ENCODE peak calls at places on chromosomes 6 and 20, in six cellular contexts. One of them, this sample, is unnamed.
A peak's percentile ranks its signal among the peaks of the same experiment; 100 is the strongest.

GRCh38 chr6:75396005-75396800 is 97.4 kb downstream of the FILIP1 start:
- DNase-seq in neural progenitor cell: no peak
- DNase-seq in H9: no peak
- DNase-seq in CD4-positive, CD25-positive, alpha-beta regulatory T cell: no peak
- DNase-seq in body of pancreas: no peak
- DNase-seq in heart left ventricle: no peak
- DNase-seq in this sample: no peak

GRCh38 chr20:49948178-49948577 is 12.0 kb downstream of the RNF114 start:
- DNase-seq in heart left ventricle: no peak
- DNase-seq in CD4-positive, CD25-positive, alpha-beta regulatory T cell: no peak
- DNase-seq in neural progenitor cell: no peak
- DNase-seq in body of pancreas: no peak
- DNase-seq in H9: no peak
- DNase-seq in this sample: no peak

GRCh38 chr6:6712979-6713514 is 124.5 kb downstream of the LY86 start:
- DNase-seq in body of pancreas: no peak
- DNase-seq in H9: no peak
- DNase-seq in CD4-positive, CD25-positive, alpha-beta regulatory T cell: no peak
- DNase-seq in heart left ventricle: no peak
- DNase-seq in neural progenitor cell: no peak
- DNase-seq in this sample: no peak

GRCh38 chr6:31729515-31729978 is 448 bp upstream of the DDAH2 start:
- DNase-seq in body of pancreas: peak; percentile 87
- DNase-seq in neural progenitor cell: peak; percentile 97
- DNase-seq in CD4-positive, CD25-positive, alpha-beta regulatory T cell: peak; percentile 75
- DNase-seq in heart left ventricle: peak; percentile 93
- DNase-seq in H9: peak; percentile 95
- DNase-seq in this sample: peak; percentile 80

GRCh38 chr6:92231220-92231701 is 1188.1 kb downstream of the EPHA7 start:
- DNase-seq in H9: no peak
- DNase-seq in body of pancreas: no peak
- DNase-seq in CD4-positive, CD25-positive, alpha-beta regulatory T cell: no peak
- DNase-seq in heart left ventricle: no peak
- DNase-seq in neural progenitor cell: peak; percentile 36
- DNase-seq in this sample: peak; percentile 21

GRCh38 chr20:43416591-43417228 is 41.0 kb upstream of the SRSF6 start:
- DNase-seq in H9: no peak
- DNase-seq in CD4-positive, CD25-positive, alpha-beta regulatory T cell: no peak
- DNase-seq in heart left ventricle: no peak
- DNase-seq in neural progenitor cell: no peak
- DNase-seq in body of pancreas: no peak
- DNase-seq in this sample: no peak

GRCh38 chr6:16334671-16335070 is 96.3 kb downstream of the GMPR start:
- DNase-seq in H9: no peak
- DNase-seq in neural progenitor cell: no peak
- DNase-seq in CD4-positive, CD25-positive, alpha-beta regulatory T cell: no peak
- DNase-seq in heart left ventricle: peak; percentile 68
- DNase-seq in body of pancreas: peak; percentile 28
- DNase-seq in this sample: peak; percentile 79

GRCh38 chr20:39645130-39645529 is 683.0 kb downstream of the DHX35 start:
- DNase-seq in body of pancreas: no peak
- DNase-seq in neural progenitor cell: peak; percentile 40
- DNase-seq in heart left ventricle: peak; percentile 37
- DNase-seq in H9: no peak
- DNase-seq in CD4-positive, CD25-positive, alpha-beta regulatory T cell: no peak
- DNase-seq in this sample: no peak

GRCh38 chr6:2798586-2799134 is 33.5 kb downstream of the WRNIP1 start:
- DNase-seq in H9: no peak
- DNase-seq in body of pancreas: no peak
- DNase-seq in neural progenitor cell: peak; percentile 33
- DNase-seq in heart left ventricle: no peak
- DNase-seq in CD4-positive, CD25-positive, alpha-beta regulatory T cell: no peak
- DNase-seq in this sample: no peak

GRCh38 chr6:51514396-51515051 is 572.9 kb downstream of the PKHD1 start:
- DNase-seq in neural progenitor cell: peak; percentile 24
- DNase-seq in body of pancreas: peak; percentile 4
- DNase-seq in CD4-positive, CD25-positive, alpha-beta regulatory T cell: no peak
- DNase-seq in H9: no peak
- DNase-seq in heart left ventricle: no peak
- DNase-seq in this sample: peak; percentile 98

GRCh38 chr6:63263456-63263855 is 52.2 kb downstream of the FKBP1C start:
- DNase-seq in neural progenitor cell: no peak
- DNase-seq in H9: no peak
- DNase-seq in body of pancreas: no peak
- DNase-seq in CD4-positive, CD25-positive, alpha-beta regulatory T cell: no peak
- DNase-seq in heart left ventricle: no peak
- DNase-seq in this sample: no peak

DNA sequence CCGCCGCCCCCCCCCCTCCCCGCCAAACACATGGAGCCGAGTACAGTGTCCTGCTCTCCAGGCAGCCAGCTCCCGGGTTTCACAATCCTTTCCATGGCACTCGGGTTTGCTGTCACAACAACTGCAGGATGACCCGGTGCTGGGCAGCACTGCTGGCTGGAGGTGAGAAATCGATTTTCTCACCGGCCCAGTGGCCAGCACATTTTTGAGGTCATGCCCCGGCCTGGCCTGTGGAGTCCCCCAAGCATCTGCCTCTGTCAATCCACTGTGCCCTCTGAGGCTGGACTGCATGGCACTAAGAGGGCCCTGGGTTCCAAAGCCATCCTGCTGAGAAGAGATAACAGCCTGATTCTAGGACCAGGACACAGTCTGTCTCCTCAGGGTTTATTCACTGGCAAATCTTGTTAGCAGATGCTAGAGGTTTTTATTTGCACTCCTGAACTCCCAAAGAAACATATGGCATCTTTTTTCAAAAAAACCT is 129.5 kb downstream of the NFATC2 start:
- DNase-seq in CD4-positive, CD25-positive, alpha-beta regulatory T cell: no peak
- DNase-seq in neural progenitor cell: no peak
- DNase-seq in heart left ventricle: no peak
- DNase-seq in H9: no peak
- DNase-seq in body of pancreas: no peak
- DNase-seq in this sample: no peak
- H3K27ac ChIP-seq in CD4-positive, CD25-positive, alpha-beta regulatory T cell: peak overlapping the region; percentile 60
- H3K27ac ChIP-seq in neural progenitor cell: no peak overlapping the region
- H3K27ac ChIP-seq in heart left ventricle: no peak overlapping the region
- H3K27ac ChIP-seq in H9: no peak overlapping the region
- H3K27ac ChIP-seq in body of pancreas: no peak overlapping the region
- H3K27ac ChIP-seq in this sample: no peak overlapping the region

DNA sequence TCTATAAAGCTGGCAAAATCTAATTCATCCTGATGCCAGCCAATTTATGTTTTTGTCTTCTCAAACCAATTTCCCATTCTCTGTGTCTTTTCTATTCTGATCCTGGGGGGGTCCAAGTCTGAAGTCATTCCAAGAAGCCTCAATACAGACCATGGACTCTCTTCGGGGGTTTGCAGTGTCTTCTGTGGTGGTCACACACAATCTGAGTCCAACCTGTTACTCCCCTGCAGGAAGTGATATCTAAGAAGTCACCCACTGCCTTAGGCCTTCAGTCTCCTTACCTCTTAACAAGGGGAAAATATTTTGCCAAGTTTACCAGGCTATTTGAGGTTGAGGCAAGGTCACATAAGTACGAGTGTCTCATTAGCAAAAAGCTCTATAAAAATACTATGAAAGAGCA is 1.9 kb downstream of the TRIM26 start:
- DNase-seq in H9: no peak
- DNase-seq in heart left ventricle: no peak
- DNase-seq in CD4-positive, CD25-positive, alpha-beta regulatory T cell: no peak
- DNase-seq in body of pancreas: no peak
- DNase-seq in neural progenitor cell: no peak
- DNase-seq in this sample: no peak
- H3K4me1 ChIP-seq in H9: peaks cover 19% of the 10 kb centered on the region
- H3K4me1 ChIP-seq in heart left ventricle: peaks cover 31% of the 10 kb centered on the region
- H3K4me1 ChIP-seq in CD4-positive, CD25-positive, alpha-beta regulatory T cell: peaks cover 54% of the 10 kb centered on the region
- H3K4me1 ChIP-seq in body of pancreas: peaks cover 63% of the 10 kb centered on the region
- H3K4me1 ChIP-seq in neural progenitor cell: peaks cover 38% of the 10 kb centered on the region
- H3K4me1 ChIP-seq in this sample: peaks cover 20% of the 10 kb centered on the region

GRCh38 chr6:96227135-96227534 is 211.4 kb downstream of the FUT9 start:
- DNase-seq in heart left ventricle: no peak
- DNase-seq in neural progenitor cell: no peak
- DNase-seq in body of pancreas: no peak
- DNase-seq in H9: no peak
- DNase-seq in CD4-positive, CD25-positive, alpha-beta regulatory T cell: no peak
- DNase-seq in this sample: no peak

DNA sequence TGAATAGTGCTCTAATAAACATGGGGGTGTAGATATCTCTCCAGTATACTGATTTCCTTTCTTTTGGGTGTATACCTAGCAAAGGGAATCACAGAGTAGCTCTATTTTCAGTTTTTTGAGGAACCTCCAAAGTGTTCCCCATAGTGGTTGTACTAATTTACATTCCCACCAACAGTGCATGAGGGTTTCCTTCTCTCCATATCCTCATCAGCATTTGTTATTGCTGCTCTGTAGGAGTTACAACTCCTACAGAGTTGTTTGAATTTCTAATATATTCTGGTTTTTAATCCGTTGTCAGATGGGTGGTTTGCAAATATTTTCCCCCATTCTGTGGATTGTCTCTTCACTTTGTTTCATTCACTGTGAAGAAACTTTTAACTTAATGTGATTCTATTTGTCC is 207.9 kb downstream of the FUT9 start:
- DNase-seq in heart left ventricle: no peak
- DNase-seq in H9: no peak
- DNase-seq in body of pancreas: no peak
- DNase-seq in neural progenitor cell: no peak
- DNase-seq in CD4-positive, CD25-positive, alpha-beta regulatory T cell: no peak
- DNase-seq in this sample: no peak
- H3K27ac ChIP-seq in heart left ventricle: no peak overlapping the region
- H3K27ac ChIP-seq in H9: no peak overlapping the region
- H3K27ac ChIP-seq in body of pancreas: no peak overlapping the region
- H3K27ac ChIP-seq in neural progenitor cell: no peak overlapping the region
- H3K27ac ChIP-seq in CD4-positive, CD25-positive, alpha-beta regulatory T cell: no peak overlapping the region
- H3K27ac ChIP-seq in this sample: no peak overlapping the region

DNA sequence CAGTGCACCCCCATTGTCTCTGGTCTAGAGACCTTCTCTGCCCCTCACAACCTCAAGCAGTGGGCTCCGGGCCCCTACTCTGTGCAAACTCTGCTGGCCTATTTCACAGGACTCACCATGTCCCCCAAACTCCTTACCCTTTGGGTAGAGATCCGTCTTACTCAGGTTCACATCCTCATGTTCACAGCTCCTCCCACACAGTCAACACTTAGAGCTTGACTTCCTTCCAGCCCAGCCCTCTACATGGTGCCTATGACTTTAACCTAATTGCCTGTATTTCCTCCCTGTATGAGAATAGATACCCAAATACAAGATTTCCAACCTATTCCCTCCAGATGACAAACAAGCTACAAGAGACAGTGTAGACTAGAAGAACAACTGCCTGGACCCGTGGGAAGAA is 528.6 kb upstream of the JARID2 start:
- DNase-seq in CD4-positive, CD25-positive, alpha-beta regulatory T cell: no peak
- DNase-seq in body of pancreas: no peak
- DNase-seq in heart left ventricle: no peak
- DNase-seq in neural progenitor cell: no peak
- DNase-seq in H9: no peak
- DNase-seq in this sample: no peak
- H3K4me1 ChIP-seq in CD4-positive, CD25-positive, alpha-beta regulatory T cell: no peaks in the 10 kb centered on the region
- H3K4me1 ChIP-seq in body of pancreas: no peaks in the 10 kb centered on the region
- H3K4me1 ChIP-seq in heart left ventricle: peaks cover 21% of the 10 kb centered on the region
- H3K4me1 ChIP-seq in neural progenitor cell: no peaks in the 10 kb centered on the region
- H3K4me1 ChIP-seq in H9: peaks cover 3% of the 10 kb centered on the region
- H3K4me1 ChIP-seq in this sample: peaks cover 25% of the 10 kb centered on the region

GRCh38 chr6:125924169-125924568 is 32.4 kb upstream of the HINT3 start:
- DNase-seq in neural progenitor cell: no peak
- DNase-seq in heart left ventricle: no peak
- DNase-seq in CD4-positive, CD25-positive, alpha-beta regulatory T cell: no peak
- DNase-seq in H9: no peak
- DNase-seq in body of pancreas: no peak
- DNase-seq in this sample: peak; percentile 45

GRCh38 chr6:125923371-125923877 is 33.1 kb upstream of the HINT3 start:
- DNase-seq in body of pancreas: no peak
- DNase-seq in neural progenitor cell: no peak
- DNase-seq in H9: no peak
- DNase-seq in heart left ventricle: no peak
- DNase-seq in CD4-positive, CD25-positive, alpha-beta regulatory T cell: no peak
- DNase-seq in this sample: no peak

GRCh38 chr6:125926711-125927110 is 29.9 kb upstream of the HINT3 start:
- DNase-seq in neural progenitor cell: no peak
- DNase-seq in CD4-positive, CD25-positive, alpha-beta regulatory T cell: no peak
- DNase-seq in heart left ventricle: no peak
- DNase-seq in body of pancreas: no peak
- DNase-seq in H9: no peak
- DNase-seq in this sample: no peak

GRCh38 chr6:125922322-125922860 is 34.2 kb upstream of the HINT3 start:
- DNase-seq in heart left ventricle: no peak
- DNase-seq in body of pancreas: no peak
- DNase-seq in neural progenitor cell: no peak
- DNase-seq in CD4-positive, CD25-positive, alpha-beta regulatory T cell: no peak
- DNase-seq in H9: no peak
- DNase-seq in this sample: no peak

DNA sequence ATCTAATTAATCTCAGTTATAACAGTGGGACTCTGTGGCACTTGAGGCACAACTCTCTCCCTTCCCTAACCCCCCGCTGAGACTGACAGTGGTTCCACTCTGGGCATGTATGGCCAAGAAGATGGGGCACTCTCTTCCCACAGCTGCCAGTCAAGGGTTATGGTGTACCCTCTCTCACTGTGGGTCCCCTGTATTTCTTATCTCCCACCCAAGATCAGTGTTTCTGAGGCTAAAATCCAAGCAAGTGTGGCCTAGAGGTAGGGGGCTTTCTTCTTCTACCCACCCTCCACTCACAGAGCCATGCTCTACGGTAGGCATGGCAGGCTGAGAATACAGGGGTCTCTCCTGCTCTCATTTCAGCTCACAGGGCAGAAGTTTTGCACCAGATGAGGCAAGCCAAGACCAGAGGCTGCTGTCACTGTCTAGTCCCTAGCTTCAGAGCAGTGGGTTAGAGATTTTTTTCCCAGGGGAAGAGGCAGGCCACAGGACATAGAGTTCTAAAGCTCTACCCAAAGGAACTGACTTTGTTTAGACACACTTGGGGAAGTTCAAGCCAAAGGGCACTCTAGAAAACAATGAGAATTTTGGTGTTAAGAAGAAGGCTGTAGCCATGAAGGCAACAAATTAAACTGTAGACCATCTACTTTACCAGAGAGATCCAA is 31.7 kb upstream of the HINT3 start:
- DNase-seq in H9: no peak
- DNase-seq in body of pancreas: no peak
- DNase-seq in heart left ventricle: no peak
- DNase-seq in neural progenitor cell: no peak
- DNase-seq in CD4-positive, CD25-positive, alpha-beta regulatory T cell: no peak
- DNase-seq in this sample: no peak
- H3K27ac ChIP-seq in H9: no peak overlapping the region
- H3K27ac ChIP-seq in body of pancreas: no peak overlapping the region
- H3K27ac ChIP-seq in heart left ventricle: peak overlapping the region; percentile 17
- H3K27ac ChIP-seq in neural progenitor cell: no peak overlapping the region
- H3K27ac ChIP-seq in CD4-positive, CD25-positive, alpha-beta regulatory T cell: no peak overlapping the region
- H3K27ac ChIP-seq in this sample: peak overlapping the region; percentile 62

This sample was measured in foreskin keratinocyte.